ENCODE peak calls at places on chromosomes 6 and 20, in five cellular contexts. N, C, J, B and G are unnamed samples.

GRCh38 chr6:157323924-157324276 is 581 bp upstream of the TMEM242 start:
- DNase-seq in N (peak), C (no peak), J (peak), B (peak), G (no peak)

GRCh38 chr6:1552296-1552761 is 57.4 kb upstream of the FOXC1 start:
- DNase-seq in N (peak), C (no peak), J (peak), B (no peak), G (no peak)

GRCh38 chr6:31074406-31074805 is 38.0 kb downstream of the C6orf15 start:
- DNase-seq in N (no peak), C (no peak), J (no peak), B (no peak), G (no peak)

GRCh38 chr6:6611486-6611885 is 23.0 kb downstream of the LY86 start:
- DNase-seq in N (no peak), C (no peak), J (no peak), B (no peak), G (no peak)

GRCh38 chr20:38275815-38276550 is 15.4 kb upstream of the KIAA1755 start:
- DNase-seq in N (no peak), C (peak), J (peak), B (no peak), G (no peak)

GRCh38 chr6:144745434-144745833 is 460.3 kb downstream of the UTRN start:
- DNase-seq in N (no peak), C (peak), J (peak), B (no peak), G (no peak)

GRCh38 chr6:40852667-40853383 is 186.2 kb downstream of the UNC5CL start:
- DNase-seq in N (no peak), C (no peak), J (peak), B (no peak), G (no peak)

GRCh38 chr6:9606435-9607134 is 808.3 kb downstream of the TFAP2A start:
- DNase-seq in N (no peak), C (no peak), J (no peak), B (no peak), G (no peak)

GRCh38 chr6:20699402-20699801 is 165.1 kb downstream of the CDKAL1 start:
- DNase-seq in N (no peak), C (peak), J (no peak), B (no peak), G (peak)

GRCh38 chr20:48035961-48036731 is 250.9 kb upstream of the SULF2 start:
- DNase-seq in N (no peak), C (no peak), J (no peak), B (no peak), G (no peak)

GRCh38 chr6:42099340-42100028 is 42.9 kb downstream of the C6orf132 start:
- DNase-seq in N (no peak), C (no peak), J (no peak), B (no peak), G (no peak)

GRCh38 chr20:51420111-51420510 is 122.4 kb downstream of the NFATC2 start:
- DNase-seq in N (no peak), C (no peak), J (peak), B (no peak), G (no peak)

GRCh38 chr6:167210375-167211295 is 52.9 kb upstream of the GPR31 start:
- DNase-seq in N (no peak), C (no peak), J (no peak), B (no peak), G (no peak)

GRCh38 chr6:77124604-77125003 is 338.7 kb downstream of the HTR1B start:
- DNase-seq in N (no peak), C (no peak), J (no peak), B (no peak), G (no peak)

GRCh38 chr6:63395388-63395787 is 75.6 kb upstream of the LGSN start:
- DNase-seq in N (no peak), C (no peak), J (no peak), B (no peak), G (no peak)

GRCh38 chr6:7815716-7816115 is 89.8 kb downstream of the BMP6 start:
- DNase-seq in N (no peak), C (no peak), J (no peak), B (no peak), G (no peak)

GRCh38 chr6:106114492-106114891 is 28.4 kb downstream of the PRDM1 start:
- DNase-seq in N (peak), C (no peak), J (no peak), B (peak), G (no peak)

GRCh38 chr20:38091447-38092216 is 58.1 kb downstream of the RPRD1B start:
- DNase-seq in N (peak), C (no peak), J (peak), B (no peak), G (no peak)

GRCh38 chr6:41064841-41065240 is 7.3 kb downstream of the OARD1 start:
- DNase-seq in N (no peak), C (no peak), J (no peak), B (no peak), G (no peak)

GRCh38 chr20:46055269-46055668 is 26.3 kb downstream of the SLC12A5 start:
- DNase-seq in N (no peak), C (no peak), J (no peak), B (no peak), G (no peak)

GRCh38 chr6:82364087-82365010 is 732 bp downstream of the TPBG start:
- DNase-seq in N (no peak), C (peak), J (peak), B (no peak), G (peak)

GRCh38 chr6:82220167-82220566 is 27.4 kb downstream of the IBTK start:
- DNase-seq in N (no peak), C (no peak), J (no peak), B (no peak), G (no peak)

GRCh38 chr6:34201455-34202098 is 35.1 kb upstream of the HMGA1 start:
- DNase-seq in N (no peak), C (no peak), J (no peak), B (no peak), G (no peak)

GRCh38 chr6:169291639-169292339 is 38.1 kb upstream of the THBS2 start:
- DNase-seq in N (no peak), C (no peak), J (no peak), B (no peak), G (no peak)

GRCh38 chr6:30612687-30613248 is 4.3 kb downstream of the PPP1R10 start:
- DNase-seq in N (no peak), C (no peak), J (peak), B (no peak), G (no peak)

GRCh38 chr6:87722831-87723726 is 21.0 kb upstream of the AKIRIN2 start:
- DNase-seq in N (no peak), C (no peak), J (no peak), B (no peak), G (peak)

GRCh38 chr6:161104966-161105365 is 113.4 kb downstream of the MAP3K4 start:
- DNase-seq in N (no peak), C (no peak), J (no peak), B (no peak), G (no peak)

GRCh38 chr6:35736293-35736894 is 438 bp upstream of the ARMC12 start:
- DNase-seq in N (peak), C (peak), J (peak), B (peak), G (peak)

GRCh38 chr6:135418040-135418439 is 79.5 kb downstream of the AHI1 start:
- DNase-seq in N (no peak), C (no peak), J (no peak), B (no peak), G (no peak)

GRCh38 chr20:31695849-31696804 is 26.5 kb downstream of the BCL2L1 start:
- DNase-seq in N (no peak), C (no peak), J (no peak), B (no peak), G (no peak)

GRCh38 chr6:139277161-139277560 is 14.6 kb downstream of the TXLNB start:
- DNase-seq in N (no peak), C (no peak), J (no peak), B (no peak), G (no peak)

GRCh38 chr20:38764563-38765355 is 16.5 kb downstream of the ACTR5 start:
- DNase-seq in N (peak), C (no peak), J (peak), B (peak), G (no peak)

GRCh38 chr20:112396-112795 is 24.9 kb downstream of the DEFB125 start:
- DNase-seq in N (no peak), C (no peak), J (no peak), B (no peak), G (no peak)

GRCh38 chr20:9200620-9201019 is 131.7 kb downstream of the PLCB4 start:
- DNase-seq in N (no peak), C (no peak), J (peak), B (no peak), G (no peak)